ENCODE peak calls at places on chromosomes 16 and 17, in seven cellular contexts. O is left ventricle myocardium inferior; B is heart right ventricle; G is effector memory CD4-positive, alpha-beta T cell; F is prostate gland; K is cardiac muscle cell; Z is HCT116. V is an unnamed sample.

GRCh38 chr17:77959216-77959925 is 868 bp downstream of the TNRC6C start:
- DNase-seq in O (no peak), B (no peak), G (peak; percentile 9), F (peak; percentile 11), K (peak; percentile 44), Z (no peak), V (peak; percentile 22)

GRCh38 chr16:12062343-12063003 is 85.9 kb downstream of the SNX29 start:
- DNase-seq in O (peak; percentile 75), B (peak; percentile 58), G (no peak), F (no peak), K (no peak), Z (peak; percentile 4), V (peak; percentile 81)

GRCh38 chr17:42436401-42436800 is 13.3 kb upstream of the CAVIN1 start:
- DNase-seq in O (no peak), B (peak; percentile 78), G (no peak), F (no peak), K (no peak), Z (no peak), V (no peak)

GRCh38 chr16:65600629-65601028 is 478.8 kb upstream of the CDH11 start:
- DNase-seq in O (no peak), B (no peak), G (no peak), F (no peak), K (no peak), Z (no peak), V (no peak)

GRCh38 chr16:19377864-19378263 is 39.8 kb upstream of the TMC5 start:
- DNase-seq in O (no peak), B (no peak), G (no peak), F (no peak), K (no peak), Z (no peak), V (no peak)

GRCh38 chr17:19579867-19580565 is 46.4 kb downstream of the SLC47A1 start:
- DNase-seq in O (peak; percentile 26), B (no peak), G (no peak), F (no peak), K (peak; percentile 31), Z (no peak), V (no peak)

GRCh38 chr17:59675231-59675630 is 32.0 kb downstream of the PTRH2 start:
- DNase-seq in O (no peak), B (no peak), G (no peak), F (no peak), K (no peak), Z (no peak), V (no peak)

GRCh38 chr17:10295728-10296343 is 77.0 kb downstream of the MYH13 start:
- DNase-seq in O (peak; percentile 37), B (peak; percentile 40), G (no peak), F (peak; percentile 27), K (peak; percentile 75), Z (peak; percentile 65), V (peak; percentile 36)

GRCh38 chr16:68300736-68301459 is 9.8 kb downstream of the SLC7A6OS start:
- DNase-seq in O (no peak), B (no peak), G (no peak), F (no peak), K (no peak), Z (no peak), V (no peak)

GRCh38 chr16:1309888-1310831 is 724 bp downstream of the UBE2I start:
- DNase-seq in O (peak; percentile 59), B (peak; percentile 40), G (peak; percentile 50), F (no peak), K (no peak), Z (no peak), V (peak; percentile 69)

DNA sequence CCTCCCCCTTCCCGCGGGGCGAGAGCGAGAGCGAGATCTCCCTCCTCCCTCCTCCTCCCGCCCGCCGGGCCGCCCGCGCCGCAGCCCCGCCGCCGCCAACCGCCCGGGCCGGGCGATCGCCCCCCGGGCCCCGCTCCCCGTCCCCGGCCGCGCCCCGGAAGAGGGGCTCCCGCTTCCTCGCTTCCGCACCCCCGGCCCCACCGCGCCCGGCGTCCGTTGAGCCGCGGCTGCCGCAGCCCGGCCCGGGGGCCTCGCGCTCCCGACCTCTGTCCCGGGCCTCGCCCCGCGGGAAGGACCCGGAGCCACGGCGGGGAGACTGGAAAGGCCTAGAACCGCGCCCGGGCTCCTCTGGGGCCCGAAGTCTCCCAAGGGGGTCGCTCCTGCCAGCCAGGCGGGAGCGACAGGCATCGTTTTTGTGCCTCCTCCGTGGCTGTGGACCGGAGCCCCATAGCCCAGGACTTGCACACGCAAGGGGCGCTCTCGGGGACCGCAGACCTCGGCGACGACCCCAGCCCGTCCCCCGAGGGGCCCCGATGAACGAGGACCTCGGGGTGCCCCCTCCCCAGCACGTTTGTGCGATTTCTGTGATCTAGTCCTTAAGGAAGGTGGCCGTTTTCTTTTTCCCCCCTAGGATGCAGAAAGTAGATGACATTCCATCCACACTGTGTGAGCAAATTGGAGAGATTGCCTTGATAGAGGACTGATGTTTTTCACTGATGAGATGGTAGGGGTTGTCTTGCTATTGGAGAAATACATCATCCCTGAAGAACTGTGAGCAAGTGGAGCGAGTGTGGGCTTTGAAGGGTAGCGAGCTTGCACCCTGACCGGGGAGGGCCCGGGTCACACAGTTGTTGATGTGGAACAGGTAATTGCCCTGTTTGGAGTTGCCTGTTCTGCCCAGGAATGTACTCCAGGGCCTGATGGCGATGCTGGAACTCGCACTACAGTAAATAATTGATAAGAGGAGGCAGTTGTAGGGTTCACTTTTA is 610 bp downstream of the BANP start:
- DNase-seq in O (no peak), B (no peak), G (no peak), F (no peak), K (peak; percentile 54), Z (no peak), V (no peak)
- H3K4me1 ChIP-seq in O (peaks cover 52% of the 10 kb centered on the region), B (peaks cover 51% of the 10 kb centered on the region), G (peaks cover 36% of the 10 kb centered on the region), F (peaks cover 7% of the 10 kb centered on the region), K (peaks cover 13% of the 10 kb centered on the region), Z (peaks cover 26% of the 10 kb centered on the region), V (peaks cover 48% of the 10 kb centered on the region)

DNA sequence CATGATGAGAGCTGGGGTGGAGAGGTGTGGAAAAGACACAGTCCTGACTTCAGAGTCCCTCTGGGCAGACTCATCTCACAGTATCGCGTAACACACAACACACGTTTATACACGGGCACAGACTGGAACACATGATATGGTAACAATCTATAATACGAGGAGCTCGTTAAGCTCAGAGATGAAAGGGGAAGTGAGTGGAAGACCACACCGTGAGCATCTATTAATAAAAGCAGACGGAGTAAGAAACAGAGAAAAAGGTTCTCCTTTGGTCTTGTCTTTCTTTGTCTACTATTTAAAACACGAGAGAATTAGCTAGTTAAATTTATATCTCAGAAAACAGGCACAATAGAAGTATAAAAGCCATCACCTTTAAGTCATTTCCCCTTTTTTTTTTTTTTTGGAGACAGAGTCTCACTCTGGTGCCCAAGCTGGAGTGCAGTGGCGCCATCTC is 13.5 kb downstream of the ANKRD11 start:
- DNase-seq in O (no peak), B (no peak), G (no peak), F (no peak), K (no peak), Z (no peak), V (no peak)
- H3K4me1 ChIP-seq in O (peaks cover 96% of the 10 kb centered on the region), B (peaks cover 98% of the 10 kb centered on the region), G (peaks cover 80% of the 10 kb centered on the region), F (peaks cover 15% of the 10 kb centered on the region), K (peaks cover 25% of the 10 kb centered on the region), Z (peaks cover 87% of the 10 kb centered on the region), V (peaks cover 11% of the 10 kb centered on the region)

DNA sequence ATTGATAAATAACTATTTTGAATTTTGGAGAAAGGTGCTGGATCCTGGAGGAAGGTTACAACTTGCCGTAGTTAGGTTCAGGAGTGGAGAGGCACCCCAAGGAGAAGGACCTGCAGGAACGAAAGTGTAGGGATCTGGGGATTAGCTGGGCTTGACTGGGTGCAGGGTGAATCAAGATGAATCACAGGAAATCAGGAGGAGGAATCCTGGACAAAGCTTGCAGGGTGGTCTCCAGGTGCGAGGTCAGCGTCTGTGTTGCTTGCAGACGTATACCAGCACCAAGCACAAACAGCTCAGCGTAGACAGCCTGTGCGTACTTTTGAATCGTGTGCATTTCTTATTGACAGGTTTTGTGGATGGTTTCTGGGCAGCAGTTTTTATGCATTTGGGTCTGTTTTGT is 144.3 kb downstream of the MSI2 start:
- DNase-seq in O (no peak), B (no peak), G (no peak), F (no peak), K (no peak), Z (no peak), V (no peak)
- H3K4me1 ChIP-seq in O (peaks cover 55% of the 10 kb centered on the region), B (peaks cover 44% of the 10 kb centered on the region), G (no peaks in the 10 kb centered on the region), F (peaks cover under 1% of the 10 kb centered on the region), K (peaks cover 41% of the 10 kb centered on the region), Z (peaks cover 20% of the 10 kb centered on the region), V (no peaks in the 10 kb centered on the region)

GRCh38 chr16:29774730-29775129 is 3.3 kb upstream of the ZG16 start:
- DNase-seq in O (no peak), B (no peak), G (no peak), F (no peak), K (no peak), Z (no peak), V (no peak)
- H3K4me1 ChIP-seq in O (no peaks in the 10 kb centered on the region), B (no peaks in the 10 kb centered on the region), G (no peaks in the 10 kb centered on the region), F (no peaks in the 10 kb centered on the region), K (no peaks in the 10 kb centered on the region), Z (peaks cover 19% of the 10 kb centered on the region), V (no peaks in the 10 kb centered on the region)